ENCODE peak calls at places on chromosomes 6 and 20, in ten cellular contexts. T is NB4, P is IMR-90, R is CD14-positive monocyte, Y is transverse colon, E is progenitor cell of endocrine pancreas, N is SK-N-SH, A is AG09309, L is heart right ventricle, M is psoas muscle. H is an unnamed sample.

GRCh38 chr6:79630883-79631799 is at the start of gene SH3BGRL2:
- DNase-seq in T (peak), P (peak), R (peak), Y (peak), E (peak), N (peak), A (no peak), L (peak), M (peak), H (peak)

GRCh38 chr6:22173311-22173710 is 123.5 kb downstream of the PRL start:
- DNase-seq in T (no peak), P (no peak), R (no peak), Y (no peak), E (no peak), N (no peak), A (no peak), L (no peak), M (no peak), H (no peak)

GRCh38 chr6:12538881-12539357 is 177.6 kb upstream of the PHACTR1 start:
- DNase-seq in T (no peak), P (no peak), R (no peak), Y (no peak), E (no peak), N (no peak), A (no peak), L (peak), M (no peak), H (no peak)

GRCh38 chr20:1648101-1648500 is 9.5 kb downstream of the SIRPG start:
- DNase-seq in T (no peak), P (no peak), R (no peak), Y (no peak), E (no peak), N (no peak), A (no peak), L (no peak), M (no peak), H (no peak)

GRCh38 chr6:108557494-108558371 is 3.0 kb upstream of the FOXO3 start:
- DNase-seq in T (no peak), P (peak), R (peak), Y (peak), E (peak), N (peak), A (no peak), L (peak), M (peak), H (peak)

GRCh38 chr6:42547407-42548329 is 16.2 kb upstream of the UBR2 start:
- DNase-seq in T (peak), P (peak), R (peak), Y (peak), E (peak), N (peak), A (peak), L (peak), M (peak), H (peak)

GRCh38 chr6:148239777-148240462 is 102.7 kb upstream of the SASH1 start:
- DNase-seq in T (no peak), P (no peak), R (no peak), Y (no peak), E (no peak), N (no peak), A (no peak), L (no peak), M (no peak), H (no peak)

GRCh38 chr6:157774153-157775135 is 48.6 kb upstream of the SNX9 start:
- DNase-seq in T (peak), P (no peak), R (no peak), Y (no peak), E (no peak), N (peak), A (no peak), L (no peak), M (no peak), H (peak)

GRCh38 chr6:114638346-114638745 is 295.5 kb upstream of the HS3ST5 start:
- DNase-seq in T (no peak), P (no peak), R (no peak), Y (no peak), E (no peak), N (no peak), A (no peak), L (no peak), M (no peak), H (no peak)

GRCh38 chr6:54130179-54130578 is 18.9 kb downstream of the MLIP start:
- DNase-seq in T (no peak), P (no peak), R (no peak), Y (no peak), E (no peak), N (no peak), A (no peak), L (no peak), M (no peak), H (no peak)

GRCh38 chr6:111601875-111602274 is 3.8 kb downstream of the TRAF3IP2 start:
- DNase-seq in T (no peak), P (peak), R (no peak), Y (peak), E (no peak), N (no peak), A (peak), L (no peak), M (no peak), H (no peak)

GRCh38 chr6:52643158-52643557 is 27.8 kb upstream of the TMEM14A start:
- DNase-seq in T (no peak), P (peak), R (no peak), Y (no peak), E (no peak), N (no peak), A (no peak), L (no peak), M (no peak), H (no peak)

GRCh38 chr6:144731229-144731628 is 446.1 kb downstream of the UTRN start:
- DNase-seq in T (no peak), P (no peak), R (no peak), Y (no peak), E (no peak), N (no peak), A (no peak), L (no peak), M (no peak), H (no peak)

GRCh38 chr6:37303891-37304503 is 46.1 kb upstream of the TMEM217 start:
- DNase-seq in T (peak), P (peak), R (no peak), Y (no peak), E (no peak), N (peak), A (no peak), L (no peak), M (no peak), H (peak)

GRCh38 chr6:109117346-109118035 is 22.2 kb downstream of the CEP57L1 start:
- DNase-seq in T (peak), P (no peak), R (no peak), Y (peak), E (no peak), N (no peak), A (no peak), L (no peak), M (no peak), H (no peak)

GRCh38 chr20:57342829-57343228 is 8.2 kb upstream of the RAE1 start:
- DNase-seq in T (no peak), P (peak), R (no peak), Y (no peak), E (no peak), N (no peak), A (peak), L (no peak), M (no peak), H (no peak)

GRCh38 chr6:41791306-41791705 is 3.8 kb downstream of the TOMM6 start:
- DNase-seq in T (no peak), P (no peak), R (no peak), Y (no peak), E (no peak), N (no peak), A (no peak), L (no peak), M (no peak), H (no peak)

GRCh38 chr20:49990310-49990720 is 7.5 kb downstream of the SNAI1 start:
- DNase-seq in T (no peak), P (no peak), R (no peak), Y (no peak), E (no peak), N (no peak), A (no peak), L (no peak), M (no peak), H (no peak)

GRCh38 chr6:74568851-74569250 is 637.0 kb downstream of the COL12A1 start:
- DNase-seq in T (no peak), P (peak), R (no peak), Y (no peak), E (no peak), N (no peak), A (no peak), L (no peak), M (no peak), H (no peak)

GRCh38 chr20:15949391-15949790 is 623.9 kb downstream of the KIF16B start:
- DNase-seq in T (no peak), P (no peak), R (no peak), Y (no peak), E (no peak), N (no peak), A (no peak), L (no peak), M (no peak), H (no peak)

GRCh38 chr6:56450882-56451739 is 191.6 kb downstream of the DST start:
- DNase-seq in T (no peak), P (peak), R (no peak), Y (peak), E (no peak), N (no peak), A (no peak), L (peak), M (peak), H (no peak)

GRCh38 chr6:158121335-158121734 is 46.7 kb downstream of the SERAC1 start:
- DNase-seq in T (peak), P (no peak), R (no peak), Y (no peak), E (no peak), N (no peak), A (no peak), L (no peak), M (no peak), H (peak)

GRCh38 chr6:10014561-10014960 is 400.3 kb downstream of the TFAP2A start:
- DNase-seq in T (no peak), P (peak), R (no peak), Y (no peak), E (no peak), N (no peak), A (no peak), L (no peak), M (no peak), H (peak)

GRCh38 chr6:34526992-34527728 is 29.0 kb downstream of the SPDEF start:
- DNase-seq in T (peak), P (peak), R (peak), Y (peak), E (peak), N (peak), A (peak), L (peak), M (peak), H (peak)
- TF ChIP-seq CTCF in T (peak), P (peak), R (peak), Y (peak), E (peak), N (peak), A (peak), L (peak), M (peak), H (peak)

DNA sequence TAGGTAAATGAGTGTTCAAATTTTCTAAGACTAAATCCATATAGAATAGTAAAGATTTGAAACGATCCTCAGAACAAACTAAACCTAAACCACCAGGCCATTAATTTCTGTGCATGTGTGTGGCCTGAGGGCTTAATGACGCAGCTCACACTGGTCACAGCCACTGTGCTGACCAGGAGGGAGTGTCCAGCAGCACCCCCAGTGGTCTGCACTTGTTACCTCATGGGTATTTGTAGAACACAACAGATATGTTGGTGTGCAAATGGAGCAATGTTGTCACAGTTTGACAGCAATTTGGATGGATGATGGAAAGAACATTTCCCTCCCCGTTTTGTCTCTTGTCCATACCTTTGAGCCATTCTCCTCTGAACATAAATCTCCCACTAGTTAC is 122.4 kb upstream of the EXOC2 start:
- DNase-seq in T (no peak), P (no peak), R (no peak), Y (no peak), E (no peak), N (peak), A (no peak), L (no peak), M (no peak), H (peak)
- TF ChIP-seq CTCF in T (no peak), P (no peak), R (no peak), Y (no peak), E (peak), N (no peak), A (peak), L (no peak), M (peak), H (peak)

GRCh38 chr6:1688396-1688795 is 78.7 kb downstream of the FOXC1 start:
- DNase-seq in T (no peak), P (no peak), R (no peak), Y (no peak), E (no peak), N (no peak), A (no peak), L (no peak), M (no peak), H (no peak)

GRCh38 chr6:1687402-1687801 is 77.7 kb downstream of the FOXC1 start:
- DNase-seq in T (no peak), P (no peak), R (no peak), Y (no peak), E (no peak), N (no peak), A (no peak), L (no peak), M (no peak), H (no peak)

GRCh38 chr6:1689141-1689540 is 79.4 kb downstream of the FOXC1 start:
- DNase-seq in T (no peak), P (no peak), R (no peak), Y (no peak), E (no peak), N (no peak), A (peak), L (no peak), M (no peak), H (no peak)

GRCh38 chr6:1686117-1687098 is 76.7 kb downstream of the FOXC1 start:
- DNase-seq in T (no peak), P (peak), R (no peak), Y (no peak), E (no peak), N (peak), A (peak), L (no peak), M (no peak), H (no peak)
- TF ChIP-seq CTCF in T (no peak), P (peak), R (no peak), Y (no peak), E (peak), N (peak), A (peak), L (no peak), M (peak), H (no peak)

DNA sequence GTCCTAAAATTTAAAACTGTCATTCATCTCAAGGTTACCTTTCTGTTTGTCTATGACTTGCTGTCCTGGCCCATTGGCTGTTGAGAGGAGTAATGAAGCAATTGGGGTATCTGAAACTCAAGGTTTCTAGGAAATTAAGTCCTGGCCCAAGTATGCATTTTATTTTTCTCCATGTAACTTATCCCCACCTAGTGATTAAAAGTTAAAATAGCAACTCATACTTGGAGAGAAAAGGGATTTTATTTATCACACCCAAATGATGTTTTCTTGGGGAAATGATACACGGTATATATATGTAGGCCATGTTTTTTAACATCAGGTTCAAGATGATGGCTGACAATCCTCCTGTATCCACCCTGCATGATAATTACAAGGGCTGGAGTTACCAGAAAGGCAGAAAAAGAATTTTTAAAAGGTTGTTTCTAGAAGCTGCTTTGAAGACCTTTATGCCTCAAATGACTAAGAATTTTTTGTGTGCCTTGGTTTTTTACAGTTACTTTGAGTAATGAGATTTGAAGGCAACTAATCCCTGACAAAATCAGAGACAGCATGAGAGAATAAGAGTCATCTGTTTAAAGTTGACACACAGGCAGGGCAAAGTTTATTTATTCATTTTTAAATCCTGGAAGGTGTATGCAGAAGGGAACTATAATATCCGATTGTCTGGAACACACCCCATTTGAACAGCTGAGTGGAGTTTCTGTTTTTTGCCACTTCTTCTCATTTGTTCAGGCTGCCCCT is 28.9 kb upstream of the C6orf58 start:
- DNase-seq in T (peak), P (peak), R (no peak), Y (no peak), E (no peak), N (no peak), A (no peak), L (no peak), M (no peak), H (no peak)
- TF ChIP-seq CTCF in T (no peak), P (peak), R (no peak), Y (no peak), E (no peak), N (peak), A (no peak), L (no peak), M (no peak), H (no peak)

GRCh38 chr20:60262967-60263603 is 304.9 kb downstream of the CDH26 start:
- DNase-seq in T (peak), P (no peak), R (peak), Y (peak), E (no peak), N (peak), A (no peak), L (no peak), M (no peak), H (peak)
- TF ChIP-seq CTCF in T (peak), P (peak), R (peak), Y (peak), E (peak), N (peak), A (peak), L (peak), M (peak), H (peak)